ENCODE peak calls at places on chromosomes 12 and 14, in eight cellular contexts. P is kidney, X is heart right ventricle, I is esophagus squamous epithelium, J is retinal pigment epithelial cell, F is GM12865, K is AG10803, R is AG09309. W is an unnamed sample.

GRCh38 chr12:131428086-131428685 is 282.7 kb upstream of the SFSWAP start:
- DNase-seq in J (no peak), I (no peak), F (no peak), X (no peak), P (peak), K (no peak), R (no peak), W (no peak)

GRCh38 chr12:49098703-49099102 is 4.1 kb upstream of the DHH start:
- DNase-seq in I (no peak), K (no peak), J (no peak), F (no peak), R (no peak), X (no peak), P (no peak), W (no peak)

GRCh38 chr12:46359667-46360280 is 12.8 kb downstream of the SLC38A2 start:
- DNase-seq in P (no peak), F (no peak), J (no peak), K (no peak), X (no peak), R (no peak), I (no peak), W (no peak)

GRCh38 chr12:101777476-101777875 is 38.2 kb upstream of the SYCP3 start:
- DNase-seq in P (no peak), K (no peak), J (no peak), X (no peak), I (no peak), F (no peak), R (no peak), W (no peak)

GRCh38 chr12:128381537-128381936 is 114.6 kb downstream of the TMEM132C start:
- DNase-seq in R (no peak), X (no peak), F (no peak), K (no peak), P (no peak), I (no peak), J (no peak), W (no peak)

GRCh38 chr14:29016050-29016900 is 249.7 kb downstream of the FOXG1 start:
- DNase-seq in I (no peak), P (peak), X (no peak), F (peak), R (no peak), K (peak), J (peak), W (peak)

GRCh38 chr14:86462193-86462592 is 932.2 kb downstream of the FLRT2 start:
- DNase-seq in X (no peak), J (no peak), K (peak), R (no peak), P (no peak), F (peak), I (no peak), W (peak)

GRCh38 chr12:401235-402126 is at the start of gene CCDC77:
- DNase-seq in I (no peak), K (peak), X (peak), R (peak), P (peak), F (peak), J (peak), W (peak)

GRCh38 chr14:104810316-104810715 is 9.4 kb downstream of the ZBTB42 start:
- DNase-seq in P (peak), K (no peak), I (no peak), F (no peak), X (no peak), R (no peak), J (no peak), W (no peak)

GRCh38 chr14:59897757-59898383 is 22.1 kb upstream of the LRRC9 start:
- DNase-seq in F (peak), R (no peak), P (no peak), K (no peak), X (no peak), J (no peak), I (no peak), W (no peak)

DNA sequence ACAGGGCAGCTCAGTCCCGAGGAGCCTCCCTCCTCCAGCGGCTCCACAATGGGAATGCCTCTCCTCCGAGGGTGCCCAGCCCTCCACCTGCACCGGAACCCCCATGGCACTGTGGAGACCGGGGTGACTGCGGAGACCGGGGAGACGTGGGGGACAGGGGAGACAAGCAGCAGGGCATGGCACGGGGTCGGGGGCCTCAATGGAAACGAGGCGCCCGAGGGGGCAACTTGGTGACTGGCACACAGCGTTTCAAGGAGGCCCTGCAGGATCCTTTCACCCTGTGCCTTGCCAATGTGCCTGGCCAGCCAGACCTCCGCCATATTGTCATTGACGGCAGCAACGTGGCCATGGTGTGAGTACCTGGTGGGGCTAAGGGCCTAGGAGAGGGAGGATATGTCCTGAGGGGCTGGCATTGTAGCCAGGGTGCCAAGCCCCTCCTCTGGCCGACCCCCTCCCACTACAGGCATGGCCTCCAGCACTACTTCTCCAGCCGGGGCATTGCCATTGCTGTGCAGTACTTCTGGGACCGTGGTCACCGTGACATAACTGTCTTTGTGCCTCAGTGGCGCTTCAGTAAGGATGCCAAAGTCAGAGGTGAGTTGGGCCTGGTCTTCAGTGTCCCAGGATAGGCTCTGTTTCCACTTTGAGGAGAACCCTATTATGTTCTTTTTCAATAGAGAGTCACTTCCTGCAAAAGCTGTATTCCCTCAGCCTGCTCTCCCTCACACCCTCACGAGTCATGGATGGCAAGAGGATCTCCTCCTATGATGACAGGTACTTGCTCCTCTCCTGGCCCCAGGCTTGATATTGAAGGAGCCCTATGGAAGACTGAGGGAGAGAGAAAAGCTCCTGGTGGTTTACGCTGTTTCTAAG is 2.7 kb downstream of the KHNYN start:
- DNase-seq in F (no peak), P (no peak), R (no peak), I (no peak), K (no peak), J (no peak), X (no peak), W (no peak)
- H3K4me3 ChIP-seq in F (no peak), P (no peak), R (peak), I (peak), K (peak), J (no peak), X (no peak), W (peak)

DNA sequence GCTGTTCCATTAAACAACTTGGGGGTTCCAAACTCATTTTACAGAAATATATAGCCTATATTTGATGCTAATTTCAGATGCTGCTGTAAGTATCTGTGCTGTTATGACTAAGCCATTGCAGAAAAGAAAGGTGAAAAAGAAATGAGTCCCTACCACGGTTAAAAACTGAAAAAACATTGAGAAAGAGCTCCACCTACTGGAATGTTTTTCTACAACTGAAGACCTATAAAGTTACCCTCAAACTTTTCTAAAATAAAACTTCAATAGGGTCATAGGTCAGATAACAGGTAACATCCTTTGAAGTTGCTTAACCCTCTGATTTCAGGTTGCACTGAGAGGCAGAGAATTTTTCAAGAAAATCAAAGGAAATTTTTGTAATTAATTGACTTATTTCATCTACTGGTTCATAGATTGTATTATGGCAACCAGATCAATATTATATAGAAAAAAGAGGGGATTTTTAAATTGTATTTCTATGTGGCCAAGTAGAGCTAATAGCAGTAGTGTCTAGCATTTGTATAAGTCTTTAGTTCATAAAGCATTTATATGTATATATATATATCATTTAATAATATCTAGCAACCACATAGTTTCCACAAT is 279.9 kb downstream of the RPS29 start:
- DNase-seq in P (no peak), X (no peak), K (peak), I (no peak), F (peak), J (no peak), R (no peak), W (no peak)
- TF ChIP-seq CTCF in P (peak), X (no peak), K (peak), I (no peak), F (peak), J (peak), R (no peak), W (no peak)

GRCh38 chr12:6375269-6376078 is at the start of gene SCNN1A:
- DNase-seq in I (no peak), F (no peak), P (peak), K (no peak), X (no peak), R (no peak), J (no peak), W (no peak)
- H3K4me3 ChIP-seq in I (peak), F (no peak), P (peak), K (no peak), X (no peak), R (no peak), J (no peak), W (no peak)

GRCh38 chr12:6399884-6400670 is 16.1 kb downstream of the LTBR start:
- DNase-seq in P (no peak), J (no peak), X (no peak), I (no peak), R (no peak), K (no peak), F (no peak), W (no peak)

GRCh38 chr12:6393109-6393508 is 9.1 kb downstream of the LTBR start:
- DNase-seq in F (no peak), K (no peak), I (no peak), R (no peak), X (no peak), J (no peak), P (no peak), W (no peak)

GRCh38 chr12:6392499-6392898 is 8.5 kb downstream of the LTBR start:
- DNase-seq in I (no peak), J (no peak), R (no peak), K (no peak), P (no peak), F (no peak), X (no peak), W (no peak)

GRCh38 chr12:6394398-6394797 is 10.4 kb downstream of the LTBR start:
- DNase-seq in K (no peak), J (no peak), P (no peak), X (no peak), I (no peak), R (no peak), F (no peak), W (no peak)

GRCh38 chr12:6396031-6396430 is 12.1 kb downstream of the LTBR start:
- DNase-seq in J (no peak), I (no peak), R (no peak), K (peak), X (no peak), P (no peak), F (no peak), W (no peak)
- TF ChIP-seq CTCF in J (no peak), I (no peak), R (no peak), K (no peak), X (no peak), P (no peak), F (no peak), W (no peak)

DNA sequence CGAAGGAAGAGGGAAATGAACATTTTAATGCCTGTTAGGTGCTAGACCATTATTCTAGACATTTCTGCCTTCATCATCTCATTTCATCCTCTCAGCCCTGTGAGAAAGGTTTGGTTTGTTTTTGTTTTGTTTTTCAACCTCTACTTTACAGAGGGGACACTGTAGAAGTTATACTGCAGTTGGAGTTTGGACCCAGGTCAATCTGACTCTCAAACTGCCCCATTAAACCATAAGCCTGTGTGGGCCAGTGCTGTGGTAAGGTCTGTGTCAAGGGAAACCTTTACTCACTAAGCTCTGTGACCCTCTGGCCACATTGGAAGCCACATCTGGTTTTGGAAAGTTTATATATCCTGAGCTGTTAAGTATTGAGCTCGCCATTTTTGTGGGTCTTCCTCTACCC is 8.5 kb downstream of the TEAD4 start:
- DNase-seq in K (no peak), X (no peak), R (no peak), P (no peak), F (no peak), I (no peak), J (no peak), W (no peak)
- H3K4me3 ChIP-seq in K (no peak), X (no peak), R (no peak), P (no peak), F (no peak), I (no peak), J (no peak), W (no peak)

GRCh38 chr12:4766445-4766844 is 46.2 kb downstream of the GALNT8 start:
- DNase-seq in I (no peak), J (no peak), R (no peak), F (no peak), X (no peak), K (no peak), P (no peak), W (no peak)

GRCh38 chr12:4769073-4769472 is 48.9 kb downstream of the GALNT8 start:
- DNase-seq in F (no peak), I (no peak), X (no peak), K (no peak), R (no peak), P (no peak), J (no peak), W (no peak)

GRCh38 chr12:4767181-4767580 is 47.0 kb downstream of the GALNT8 start:
- DNase-seq in K (no peak), X (no peak), J (no peak), R (no peak), P (no peak), I (no peak), F (no peak), W (no peak)

GRCh38 chr12:4762773-4763172 is 42.6 kb downstream of the GALNT8 start:
- DNase-seq in J (no peak), I (no peak), F (no peak), P (no peak), R (no peak), X (no peak), K (no peak), W (no peak)

DNA sequence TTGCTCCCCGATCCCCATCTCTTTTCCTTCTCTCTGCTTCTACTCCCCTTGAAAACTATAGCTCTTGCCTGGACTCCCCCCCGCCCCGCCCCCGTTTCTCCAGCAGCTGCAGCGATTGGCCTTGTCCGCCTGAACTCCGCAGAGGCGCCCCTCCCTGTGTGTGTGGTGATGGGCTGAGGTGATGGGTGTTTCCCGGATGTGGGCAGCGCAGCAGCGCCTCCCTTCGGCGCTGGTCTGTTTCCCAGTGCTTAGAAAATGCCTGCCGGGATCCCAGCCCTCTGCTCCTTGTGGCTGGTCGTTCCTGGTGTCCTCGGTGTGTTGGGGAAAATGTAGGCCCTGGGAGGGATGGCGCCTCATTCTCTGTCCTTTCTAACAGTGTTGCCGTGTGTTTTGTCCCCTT is 43.3 kb downstream of the GALNT8 start:
- DNase-seq in J (no peak), I (no peak), K (no peak), X (no peak), F (no peak), P (no peak), R (no peak), W (no peak)
- TF ChIP-seq CTCF in J (peak), I (no peak), K (peak), X (no peak), F (no peak), P (no peak), R (no peak), W (peak)

GRCh38 chr14:96040836-96041371 is 1.7 kb downstream of the C14orf132 start:
- DNase-seq in I (no peak), P (no peak), R (no peak), X (no peak), K (peak), J (no peak), F (no peak), W (no peak)
- H3K4me3 ChIP-seq in I (peak), P (peak), R (no peak), X (no peak), K (no peak), J (no peak), F (no peak), W (peak)

GRCh38 chr14:51225751-51226150 is 14.3 kb upstream of the TMX1 start:
- DNase-seq in I (no peak), X (no peak), J (no peak), R (no peak), F (no peak), P (no peak), K (peak), W (no peak)

GRCh38 chr14:51224551-51224950 is 15.5 kb upstream of the TMX1 start:
- DNase-seq in F (no peak), J (no peak), K (peak), R (no peak), X (no peak), I (no peak), P (no peak), W (no peak)

DNA sequence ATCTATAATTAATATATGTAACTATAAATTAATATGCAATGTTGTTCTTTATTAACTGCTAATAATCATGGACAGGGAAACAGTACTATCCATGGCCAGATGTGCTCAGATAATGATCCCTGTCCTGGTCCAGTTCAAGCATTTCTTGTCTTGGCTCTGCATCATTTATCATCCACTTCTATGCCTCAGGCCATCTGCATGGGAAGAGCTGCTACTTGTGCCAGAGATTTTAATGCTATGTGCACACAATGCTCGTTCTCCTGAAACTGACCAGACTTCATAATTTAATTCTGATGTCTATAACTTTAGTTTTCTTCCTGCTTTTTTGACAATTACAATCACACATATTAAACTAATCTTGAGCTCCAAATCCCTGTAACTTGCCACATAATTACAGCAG is 11.2 kb upstream of the TMX1 start:
- DNase-seq in X (no peak), P (no peak), F (no peak), I (no peak), K (peak), R (no peak), J (no peak), W (no peak)
- TF ChIP-seq CTCF in X (no peak), P (no peak), F (no peak), I (no peak), K (no peak), R (no peak), J (no peak), W (no peak)

DNA sequence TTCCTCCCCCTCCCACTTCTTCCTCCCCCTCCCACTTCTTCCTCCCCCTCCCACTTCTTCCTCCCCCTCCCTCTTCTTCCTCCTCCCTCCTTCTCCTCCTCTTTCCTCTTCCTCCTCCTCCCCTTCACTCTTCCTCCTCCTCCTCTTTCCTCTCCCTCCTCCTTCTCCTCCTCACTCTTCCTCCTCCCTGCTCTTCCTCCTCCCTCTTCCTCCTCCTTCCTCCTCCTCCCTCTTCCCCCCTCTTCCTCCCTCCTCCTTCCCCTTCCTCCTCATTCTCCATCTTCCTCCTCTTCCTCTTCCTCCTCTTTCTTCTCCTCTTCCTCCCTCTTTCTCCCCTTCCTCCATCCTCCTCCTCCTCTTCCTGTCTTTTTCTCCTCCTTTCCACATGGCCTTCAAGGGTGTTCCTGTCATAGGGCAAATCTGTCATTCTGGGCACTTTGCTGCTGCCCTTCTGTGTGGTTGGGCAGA is 111.4 kb downstream of the PHETA1 start:
- DNase-seq in I (no peak), R (no peak), K (no peak), X (no peak), J (no peak), F (no peak), P (no peak), W (no peak)
- H3K4me3 ChIP-seq in I (no peak), R (no peak), K (no peak), X (no peak), J (no peak), F (no peak), P (no peak), W (no peak)

DNA sequence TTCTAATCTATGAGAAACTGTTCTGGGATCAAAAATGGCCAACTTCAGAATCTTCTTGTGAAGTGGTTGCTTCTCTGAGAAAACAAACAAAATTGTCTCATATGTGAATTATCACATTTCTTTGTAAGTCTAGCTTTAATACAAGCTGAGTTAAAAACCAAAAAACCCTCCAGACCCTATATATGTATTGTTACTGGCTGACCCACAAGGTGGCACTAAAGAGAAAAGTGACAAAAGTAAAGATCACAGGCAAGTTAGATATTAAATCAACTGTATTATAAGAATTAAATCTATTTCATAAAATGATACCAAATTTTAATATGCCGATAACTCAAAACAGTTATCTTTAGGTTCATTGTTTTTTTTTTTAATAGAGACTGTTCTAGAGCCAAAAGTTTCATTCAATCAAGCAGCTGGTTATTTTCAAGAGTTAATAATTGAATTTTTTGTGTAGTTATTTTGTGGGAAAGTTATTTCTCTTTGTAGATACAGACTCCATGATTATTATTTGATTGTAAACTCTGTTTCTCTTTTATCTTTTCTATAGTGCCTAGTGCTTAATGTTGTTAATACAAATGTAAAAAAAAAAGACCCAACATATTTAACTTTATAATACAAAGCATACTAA is 7.5 kb upstream of the TRHDE start:
- DNase-seq in R (no peak), K (no peak), P (no peak), F (peak), X (no peak), I (no peak), J (no peak), W (no peak)
- TF ChIP-seq CTCF in R (peak), K (peak), P (peak), F (peak), X (no peak), I (no peak), J (peak), W (peak)

W was measured in HFF-Myc.